ENCODE peak calls at places on chromosome 10, in nine cellular contexts. X, Z, P, I, K, W, E, U and O are unnamed samples.

GRCh38 chr10:102310356-102311024 is 65.2 kb downstream of the GBF1 start:
- DNase-seq in K (no peak), I (no peak), X (no peak), P (peak), Z (peak), W (no peak), E (no peak), U (no peak), O (peak)

GRCh38 chr10:113317476-113317875 is 235.4 kb upstream of the HABP2 start:
- DNase-seq in K (no peak), U (no peak), W (no peak), P (no peak), I (no peak), X (no peak), Z (no peak), E (no peak), O (no peak)

GRCh38 chr10:131838921-131839320 is 61.9 kb upstream of the PPP2R2D start:
- DNase-seq in I (no peak), Z (no peak), X (no peak), E (no peak), W (no peak), U (no peak), K (no peak), P (no peak), O (no peak)

GRCh38 chr10:102948163-102948562 is 30.1 kb downstream of the CNNM2 start:
- DNase-seq in I (no peak), K (no peak), E (no peak), Z (no peak), W (no peak), X (no peak), P (no peak), U (no peak), O (no peak)

GRCh38 chr10:71316786-71317160 is 2.3 kb upstream of the SLC29A3 start:
- DNase-seq in E (no peak), W (no peak), U (no peak), Z (no peak), I (peak), K (no peak), P (no peak), X (no peak), O (no peak)

GRCh38 chr10:72006026-72006425 is 41.8 kb downstream of the CHST3 start:
- DNase-seq in U (no peak), E (no peak), W (peak), Z (no peak), P (no peak), X (no peak), I (no peak), K (no peak), O (no peak)

GRCh38 chr10:124091646-124092269 is 1.6 kb downstream of the CHST15 start:
- DNase-seq in Z (peak), U (peak), K (no peak), I (peak), E (peak), W (no peak), P (no peak), X (peak), O (no peak)

GRCh38 chr10:129921801-129922597 is 42.1 kb downstream of the EBF3 start:
- DNase-seq in K (no peak), I (no peak), U (no peak), Z (no peak), P (no peak), W (no peak), X (no peak), E (no peak), O (no peak)

GRCh38 chr10:79147796-79148451 is 79.2 kb downstream of the ZMIZ1 start:
- DNase-seq in X (no peak), I (no peak), K (no peak), P (no peak), W (no peak), Z (no peak), U (no peak), E (no peak), O (no peak)

GRCh38 chr10:79145517-79146470 is 77.0 kb downstream of the ZMIZ1 start:
- DNase-seq in E (no peak), K (no peak), P (no peak), W (no peak), Z (no peak), U (no peak), X (no peak), I (no peak), O (no peak)

GRCh38 chr10:79147306-79147705 is 78.5 kb downstream of the ZMIZ1 start:
- DNase-seq in K (no peak), W (no peak), X (no peak), Z (no peak), P (no peak), U (no peak), E (no peak), I (no peak), O (no peak)

GRCh38 chr10:79145174-79145483 is 76.4 kb downstream of the ZMIZ1 start:
- DNase-seq in U (no peak), K (no peak), W (no peak), Z (no peak), I (no peak), P (no peak), E (no peak), X (no peak), O (no peak)

DNA sequence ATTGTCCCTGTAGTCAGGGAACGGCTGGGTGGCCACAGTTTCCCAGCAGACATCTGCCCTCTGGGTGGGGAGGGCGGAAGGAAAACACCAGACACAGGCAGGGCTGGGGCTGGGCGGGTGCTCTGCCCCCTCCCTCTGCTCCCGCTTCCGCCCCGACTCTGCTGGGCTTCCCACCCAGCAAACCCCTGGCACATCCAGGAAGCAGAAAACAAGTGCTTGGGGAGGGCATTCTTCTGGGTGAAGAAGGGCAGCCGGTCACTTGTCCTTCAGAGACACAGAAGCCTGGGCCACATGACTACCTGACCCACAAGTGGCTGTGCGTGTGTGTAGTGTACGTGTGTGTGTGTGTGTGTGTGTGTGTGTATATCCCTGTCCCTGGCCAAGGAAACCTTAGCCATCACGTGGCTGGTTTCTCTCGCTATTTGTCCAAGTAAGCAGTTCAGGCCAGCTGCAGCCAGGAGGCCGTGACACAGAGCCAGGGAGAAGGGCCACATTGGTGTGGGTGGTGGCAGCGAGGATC is 77.9 kb downstream of the ZMIZ1 start:
- DNase-seq in I (no peak), W (no peak), U (no peak), K (peak), Z (peak), E (no peak), X (peak), P (no peak), O (no peak)
- TF ChIP-seq CTCF in I (no peak), W (no peak), U (no peak), K (peak), Z (peak), E (no peak), X (no peak), P (no peak), O (no peak)

GRCh38 chr10:12811725-12812310 is 189.7 kb downstream of the CCDC3 start:
- DNase-seq in K (no peak), E (no peak), W (no peak), I (no peak), P (no peak), U (no peak), Z (no peak), X (no peak), O (no peak)

GRCh38 chr10:12806228-12807095 is 195.1 kb downstream of the CCDC3 start:
- DNase-seq in K (no peak), X (no peak), Z (peak), I (no peak), W (no peak), U (no peak), P (no peak), E (no peak), O (no peak)

GRCh38 chr10:12803781-12804180 is 197.7 kb downstream of the CCDC3 start:
- DNase-seq in U (no peak), E (no peak), K (no peak), I (no peak), X (no peak), W (no peak), P (no peak), Z (no peak), O (no peak)

GRCh38 chr10:12807096-12807755 is 194.3 kb downstream of the CCDC3 start:
- DNase-seq in W (no peak), X (no peak), I (no peak), Z (no peak), K (no peak), P (no peak), U (no peak), E (no peak), O (no peak)

GRCh38 chr10:12807982-12808613 is 193.4 kb downstream of the CCDC3 start:
- DNase-seq in K (no peak), W (no peak), X (no peak), E (no peak), I (no peak), P (no peak), U (no peak), Z (no peak), O (no peak)
- TF ChIP-seq CTCF in K (no peak), W (no peak), X (no peak), E (no peak), I (no peak), P (no peak), U (no peak), Z (no peak), O (no peak)

DNA sequence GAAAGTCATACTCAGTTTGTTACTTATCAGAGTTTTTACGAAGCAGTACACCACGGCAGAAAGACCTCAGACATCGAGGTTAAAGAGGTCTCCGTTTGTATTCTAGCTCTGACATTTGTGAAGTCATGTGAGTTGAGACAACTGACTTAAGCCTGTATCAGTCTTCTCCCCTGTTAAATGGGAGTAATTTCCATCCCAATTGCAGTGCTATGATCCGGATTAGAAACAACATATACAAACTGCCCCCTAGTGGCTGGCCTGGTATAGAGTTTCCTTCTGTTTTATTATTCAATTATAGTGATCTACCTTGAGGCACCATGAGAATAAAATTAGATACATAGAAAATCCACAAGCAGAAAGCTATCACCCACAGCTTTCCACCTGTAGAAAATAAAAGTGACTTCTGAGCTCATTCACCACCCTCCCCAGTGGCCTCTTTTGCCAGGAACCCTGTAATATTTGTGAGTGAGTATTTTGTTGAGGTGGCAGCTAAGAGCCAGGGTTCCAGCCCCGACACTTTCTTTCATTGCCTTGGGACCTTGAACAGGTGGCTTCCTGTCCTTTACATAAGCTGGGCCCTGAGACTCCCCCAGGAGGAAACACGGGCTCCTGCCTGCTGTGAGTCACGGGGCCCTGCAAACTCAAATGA is 607.2 kb upstream of the MGMT start:
- DNase-seq in P (no peak), W (peak), X (peak), I (peak), K (no peak), U (no peak), Z (peak), E (peak), O (no peak)
- TF ChIP-seq CTCF in P (peak), W (peak), X (peak), I (peak), K (peak), U (peak), Z (peak), E (peak), O (peak)

DNA sequence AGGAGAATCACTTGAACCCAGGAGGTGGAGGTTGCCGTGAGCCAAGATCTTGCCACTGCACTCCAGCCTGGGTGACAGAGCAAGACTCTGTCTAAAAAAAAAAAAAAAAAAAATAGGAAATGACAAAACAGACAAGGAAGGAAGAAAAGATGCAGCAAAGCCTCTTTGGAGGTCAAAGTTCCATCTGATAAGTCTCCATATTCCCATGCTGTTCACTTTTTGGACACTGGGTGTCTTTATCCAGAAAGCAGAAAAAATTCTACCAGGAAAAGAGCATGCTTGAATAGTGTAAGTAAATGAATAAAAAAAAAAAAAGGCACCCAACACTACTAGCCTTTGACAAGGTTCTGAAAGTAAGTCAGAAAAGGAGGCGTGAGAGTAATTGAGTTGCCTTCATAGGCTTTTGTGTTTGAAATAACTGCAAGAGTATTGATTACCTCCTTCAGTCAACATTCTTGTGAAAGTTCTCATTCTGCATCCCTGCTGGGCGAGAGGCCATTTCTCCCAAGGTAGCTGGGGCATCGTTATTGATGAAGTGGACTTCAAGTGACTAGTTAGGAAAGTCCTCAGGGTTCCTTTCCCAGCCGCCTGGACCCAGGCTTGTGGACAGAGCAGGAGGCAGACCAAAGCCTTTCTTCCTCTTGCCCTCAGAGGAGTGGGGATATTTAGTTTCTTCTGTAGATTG is 133.3 kb upstream of the KIF5B start:
- DNase-seq in Z (peak), K (no peak), X (no peak), I (no peak), W (no peak), E (no peak), U (no peak), P (peak), O (no peak)
- TF ChIP-seq CTCF in Z (peak), K (no peak), X (no peak), I (no peak), W (no peak), E (no peak), U (no peak), P (peak), O (peak)

GRCh38 chr10:97136744-97137143 is 49.0 kb downstream of the SLIT1 start:
- DNase-seq in Z (no peak), K (no peak), X (no peak), W (no peak), E (no peak), U (no peak), P (no peak), I (no peak), O (no peak)

GRCh38 chr10:97140284-97140846 is 45.4 kb downstream of the SLIT1 start:
- DNase-seq in U (no peak), W (no peak), E (no peak), P (no peak), Z (no peak), X (no peak), K (no peak), I (no peak), O (no peak)

GRCh38 chr10:97139651-97140283 is 46.0 kb downstream of the SLIT1 start:
- DNase-seq in K (no peak), W (no peak), U (no peak), X (no peak), Z (no peak), P (no peak), I (no peak), E (no peak), O (no peak)

GRCh38 chr10:97138777-97139317 is 46.9 kb downstream of the SLIT1 start:
- DNase-seq in U (no peak), K (no peak), X (no peak), I (no peak), P (no peak), E (no peak), Z (no peak), W (no peak), O (no peak)

GRCh38 chr10:97138174-97138573 is 47.6 kb downstream of the SLIT1 start:
- DNase-seq in Z (peak), W (no peak), I (peak), K (no peak), P (no peak), E (no peak), U (no peak), X (no peak), O (no peak)
- TF ChIP-seq CTCF in Z (peak), W (peak), I (peak), K (no peak), P (no peak), E (no peak), U (no peak), X (no peak), O (peak)

GRCh38 chr10:92574545-92575377 is 868 bp upstream of the IDE start:
- DNase-seq in Z (no peak), E (peak), W (peak), X (no peak), K (peak), U (no peak), I (peak), P (peak), O (no peak)
- TF ChIP-seq CTCF in Z (peak), E (no peak), W (peak), X (no peak), K (peak), U (peak), I (peak), P (peak), O (peak)